ENCODE peak calls at places on chromosomes 3 and 15, in seven cellular contexts. One of them, this sample, is unnamed.

GRCh38 chr3:170493712-170494182 is 75.1 kb downstream of the CLDN11 start:
- DNase-seq in IMR-90: peak; percentile 82
- DNase-seq in NB4: no peak
- DNase-seq in transverse colon: no peak
- DNase-seq in HCT116: no peak
- DNase-seq in GM12891: no peak
- DNase-seq in prostate gland: no peak
- DNase-seq in this sample: no peak

GRCh38 chr3:55750525-55750924 is 263.4 kb upstream of the WNT5A start:
- DNase-seq in IMR-90: peak; percentile 87
- DNase-seq in NB4: no peak
- DNase-seq in transverse colon: peak; percentile 10
- DNase-seq in HCT116: no peak
- DNase-seq in GM12891: no peak
- DNase-seq in prostate gland: peak; percentile 66
- DNase-seq in this sample: no peak

GRCh38 chr15:48671381-48672022 is 26.0 kb upstream of the FBN1 start:
- DNase-seq in IMR-90: peak; percentile 89
- DNase-seq in NB4: no peak
- DNase-seq in transverse colon: no peak
- DNase-seq in HCT116: no peak
- DNase-seq in GM12891: no peak
- DNase-seq in prostate gland: no peak
- DNase-seq in this sample: peak; percentile 81

GRCh38 chr3:31193871-31194270 is 299.4 kb upstream of the GADL1 start:
- DNase-seq in IMR-90: peak; percentile 16
- DNase-seq in NB4: no peak
- DNase-seq in transverse colon: no peak
- DNase-seq in HCT116: no peak
- DNase-seq in GM12891: no peak
- DNase-seq in prostate gland: no peak
- DNase-seq in this sample: no peak

GRCh38 chr3:136957751-136958288 is at the start of gene IL20RB:
- DNase-seq in IMR-90: peak; percentile 61
- DNase-seq in NB4: no peak
- DNase-seq in transverse colon: no peak
- DNase-seq in HCT116: peak; percentile 62
- DNase-seq in GM12891: no peak
- DNase-seq in prostate gland: no peak
- DNase-seq in this sample: peak; percentile 74

GRCh38 chr3:72036899-72037298 is 252.0 kb upstream of the PROK2 start:
- DNase-seq in IMR-90: peak; percentile 3
- DNase-seq in NB4: no peak
- DNase-seq in transverse colon: no peak
- DNase-seq in HCT116: no peak
- DNase-seq in GM12891: no peak
- DNase-seq in prostate gland: no peak
- DNase-seq in this sample: no peak

GRCh38 chr15:72782993-72783562 is 480 bp downstream of the ADPGK start:
- DNase-seq in IMR-90: peak; percentile 27
- DNase-seq in NB4: peak; percentile 92
- DNase-seq in transverse colon: peak; percentile 49
- DNase-seq in HCT116: no peak
- DNase-seq in GM12891: peak; percentile 26
- DNase-seq in prostate gland: peak; percentile 36
- DNase-seq in this sample: peak; percentile 85

GRCh38 chr3:37308247-37308646 is 133.9 kb upstream of the LRRFIP2 start:
- DNase-seq in IMR-90: peak; percentile 27
- DNase-seq in NB4: peak; percentile 45
- DNase-seq in transverse colon: no peak
- DNase-seq in HCT116: peak; percentile 7
- DNase-seq in GM12891: no peak
- DNase-seq in prostate gland: no peak
- DNase-seq in this sample: no peak

GRCh38 chr3:27559835-27560234 is 75.7 kb upstream of the SLC4A7 start:
- DNase-seq in IMR-90: peak; percentile 88
- DNase-seq in NB4: no peak
- DNase-seq in transverse colon: no peak
- DNase-seq in HCT116: no peak
- DNase-seq in GM12891: no peak
- DNase-seq in prostate gland: no peak
- DNase-seq in this sample: no peak

GRCh38 chr3:186772886-186773417 is 10.4 kb upstream of the EIF4A2 start:
- DNase-seq in IMR-90: no peak
- DNase-seq in NB4: peak; percentile 88
- DNase-seq in transverse colon: peak; percentile 79
- DNase-seq in HCT116: no peak
- DNase-seq in GM12891: peak; percentile 76
- DNase-seq in prostate gland: peak; percentile 29
- DNase-seq in this sample: peak; percentile 91

GRCh38 chr3:167743799-167744198 is 8.3 kb downstream of the SERPINI1 start:
- DNase-seq in IMR-90: peak; percentile 1
- DNase-seq in NB4: no peak
- DNase-seq in transverse colon: no peak
- DNase-seq in HCT116: no peak
- DNase-seq in GM12891: no peak
- DNase-seq in prostate gland: no peak
- DNase-seq in this sample: no peak

GRCh38 chr3:37053337-37053736 is 60.0 kb downstream of the MLH1 start:
- DNase-seq in IMR-90: no peak
- DNase-seq in NB4: no peak
- DNase-seq in transverse colon: no peak
- DNase-seq in HCT116: no peak
- DNase-seq in GM12891: no peak
- DNase-seq in prostate gland: peak; percentile 42
- DNase-seq in this sample: no peak

GRCh38 chr3:171838218-171838720 is 4.9 kb upstream of the TMEM212 start:
- DNase-seq in IMR-90: peak; percentile 78
- DNase-seq in NB4: peak; percentile 37
- DNase-seq in transverse colon: peak; percentile 20
- DNase-seq in HCT116: no peak
- DNase-seq in GM12891: no peak
- DNase-seq in prostate gland: no peak
- DNase-seq in this sample: no peak

DNA sequence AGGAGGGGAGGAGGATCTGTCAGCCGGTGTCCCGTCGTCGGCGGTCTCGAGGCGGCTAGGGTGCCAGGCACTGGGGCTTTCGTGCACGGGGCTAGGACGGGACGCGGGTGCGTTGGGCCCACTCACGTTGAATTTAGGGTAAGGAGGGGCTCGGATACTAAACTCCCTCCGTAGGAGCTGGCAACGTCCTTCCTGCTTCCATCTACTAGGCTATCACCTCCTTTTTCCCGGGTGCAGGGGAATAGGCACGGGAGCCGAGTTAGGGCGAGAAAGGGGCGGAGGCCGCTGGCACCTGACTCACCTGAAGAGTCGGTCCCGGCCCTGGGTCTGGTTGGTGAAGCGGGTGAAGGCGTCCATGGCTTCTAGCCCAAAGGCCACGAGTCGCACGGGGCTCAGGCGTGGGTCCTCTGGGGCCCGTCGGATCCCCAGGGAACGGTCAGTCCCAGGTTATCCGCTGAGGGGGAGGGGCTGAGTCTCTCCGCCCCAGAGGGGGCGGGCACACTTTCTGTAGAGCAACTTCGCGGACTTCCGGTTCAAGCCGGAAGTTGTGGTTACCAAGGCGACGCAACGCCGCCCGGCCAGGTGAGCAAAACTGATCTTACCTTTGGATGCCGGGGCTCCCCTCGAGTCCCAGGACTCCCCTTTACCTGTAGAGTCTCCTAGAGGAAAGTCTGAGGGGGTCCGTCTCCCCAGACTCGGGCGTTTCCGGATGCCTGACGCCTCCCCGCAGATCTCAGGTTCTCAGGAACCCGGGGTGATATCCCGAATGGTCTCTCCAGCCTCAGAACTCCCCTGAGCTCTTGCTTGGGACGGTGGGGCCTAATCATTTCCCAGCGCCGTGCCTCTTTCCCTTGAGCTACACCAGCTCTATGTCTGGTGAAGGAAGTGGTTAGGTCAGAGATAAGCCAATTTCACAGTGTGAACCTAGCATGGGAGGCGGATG is at the start of the genes PEX11A and WDR93:
- DNase-seq in IMR-90: peak; percentile 51
- DNase-seq in NB4: peak; percentile 34
- DNase-seq in transverse colon: peak; percentile 90
- DNase-seq in HCT116: peak; percentile 59
- DNase-seq in GM12891: peak; percentile 76
- DNase-seq in prostate gland: peak; percentile 88
- DNase-seq in this sample: peak; percentile 81
- TF ChIP-seq POLR2A in IMR-90: no peak
- TF ChIP-seq POLR2A in NB4: no peak
- TF ChIP-seq POLR2A in transverse colon: peak; percentile 86
- TF ChIP-seq POLR2A in HCT116: peak; percentile 30
- TF ChIP-seq POLR2A in GM12891: no peak
- TF ChIP-seq POLR2A in prostate gland: peak; percentile 88
- TF ChIP-seq POLR2A in this sample: no peak

DNA sequence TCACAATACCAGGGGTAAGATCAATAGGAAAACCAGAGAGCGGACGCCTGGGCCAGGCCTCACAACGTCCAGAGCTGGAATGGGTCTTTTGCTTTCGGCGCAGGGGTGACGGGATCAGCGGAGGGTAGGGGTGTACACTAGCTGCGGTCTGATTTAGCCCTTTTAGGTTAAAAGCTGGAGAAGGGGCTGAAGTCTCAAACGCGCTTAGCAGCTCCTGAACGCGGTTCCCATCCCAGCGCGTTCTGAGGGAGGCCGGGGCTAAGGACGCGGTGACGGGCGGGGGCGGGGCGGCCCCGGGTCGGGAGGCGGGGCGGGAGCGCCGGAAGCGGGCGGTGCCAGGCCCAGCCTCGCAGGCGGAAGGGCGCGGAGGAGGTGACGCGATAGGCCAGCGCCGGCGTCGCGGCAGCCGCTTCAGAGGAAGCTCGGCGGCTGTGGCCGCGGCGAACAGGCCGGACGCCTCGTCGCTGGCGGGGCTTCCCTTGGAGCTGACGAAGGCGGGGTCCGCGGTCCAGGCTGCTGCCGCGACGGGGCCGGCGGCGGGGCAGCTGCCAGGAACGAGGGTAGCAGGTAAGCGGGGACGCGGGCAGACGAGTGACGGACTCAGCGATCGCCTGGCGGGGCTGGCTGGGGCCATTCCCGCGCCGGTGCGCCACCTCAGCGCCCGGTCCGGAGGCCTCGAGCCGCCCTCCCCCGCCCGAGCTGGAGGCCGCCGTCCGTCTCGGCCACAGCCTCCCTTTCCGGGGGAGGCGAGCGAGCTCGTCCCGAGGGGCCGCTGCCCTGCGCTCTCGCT is at the start of gene SENP5:
- DNase-seq in IMR-90: peak; percentile 86
- DNase-seq in NB4: peak; percentile 94
- DNase-seq in transverse colon: peak; percentile 94
- DNase-seq in HCT116: peak; percentile 62
- DNase-seq in GM12891: peak; percentile 90
- DNase-seq in prostate gland: peak; percentile 89
- DNase-seq in this sample: peak; percentile 92
- TF ChIP-seq POLR2A in IMR-90: peak; percentile 97
- TF ChIP-seq POLR2A in NB4: peak; percentile 85
- TF ChIP-seq POLR2A in transverse colon: peak; percentile 96
- TF ChIP-seq POLR2A in HCT116: peak; percentile 90
- TF ChIP-seq POLR2A in GM12891: peak; percentile 92
- TF ChIP-seq POLR2A in prostate gland: peak; percentile 85
- TF ChIP-seq POLR2A in this sample: peak; percentile 93

DNA sequence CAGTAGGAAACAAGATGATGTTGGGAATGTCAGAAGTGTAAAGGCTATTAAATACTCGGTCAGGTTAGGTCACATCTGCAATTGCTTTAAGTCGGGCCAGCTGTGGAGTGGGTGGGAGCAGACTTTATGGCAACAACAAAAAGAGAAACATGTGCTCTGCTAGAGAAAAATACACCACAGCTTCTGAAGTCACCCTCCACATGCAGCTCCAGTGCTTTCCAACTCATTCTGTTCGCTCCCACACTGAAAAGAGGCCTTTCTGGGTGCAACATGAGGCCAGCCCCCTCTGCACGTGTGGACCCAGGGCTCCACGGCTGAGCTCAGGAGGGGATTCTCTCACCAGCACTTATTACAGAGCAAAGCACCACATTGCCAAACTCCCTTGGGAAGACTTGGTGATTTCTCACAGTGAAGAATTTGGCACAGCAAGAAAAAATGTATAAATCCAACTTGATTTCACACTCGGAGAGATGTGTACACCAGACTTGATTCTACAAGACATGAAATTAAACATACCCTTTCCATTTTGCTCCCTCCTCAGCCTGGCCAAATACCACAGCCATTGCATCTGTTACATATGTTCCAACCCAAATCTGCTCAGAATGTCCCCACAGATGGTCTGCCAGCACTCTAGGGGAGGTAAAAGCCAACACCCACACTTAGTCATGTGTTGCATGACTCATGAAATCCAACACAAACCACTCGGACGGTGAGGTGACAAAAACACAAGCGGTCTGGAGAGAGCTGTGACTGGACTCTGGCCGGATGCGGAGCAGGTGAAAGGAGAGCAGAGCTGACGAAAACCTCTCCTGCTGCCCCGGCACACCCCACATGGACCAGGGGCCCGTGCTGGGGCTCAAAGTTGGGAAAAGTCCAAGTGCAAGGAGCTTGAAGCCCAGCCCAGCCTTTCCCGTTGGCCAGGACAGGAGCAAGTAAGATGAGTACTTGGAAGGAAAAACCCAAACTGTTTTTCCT is 74.6 kb downstream of the ITGB5 start:
- DNase-seq in IMR-90: peak; percentile 99
- DNase-seq in NB4: peak; percentile 33
- DNase-seq in transverse colon: peak; percentile 79
- DNase-seq in HCT116: peak; percentile 82
- DNase-seq in GM12891: no peak
- DNase-seq in prostate gland: no peak
- DNase-seq in this sample: peak; percentile 80
- TF ChIP-seq POLR2A in IMR-90: no peak
- TF ChIP-seq POLR2A in NB4: no peak
- TF ChIP-seq POLR2A in transverse colon: no peak
- TF ChIP-seq POLR2A in HCT116: no peak
- TF ChIP-seq POLR2A in GM12891: no peak
- TF ChIP-seq POLR2A in prostate gland: no peak
- TF ChIP-seq POLR2A in this sample: no peak

DNA sequence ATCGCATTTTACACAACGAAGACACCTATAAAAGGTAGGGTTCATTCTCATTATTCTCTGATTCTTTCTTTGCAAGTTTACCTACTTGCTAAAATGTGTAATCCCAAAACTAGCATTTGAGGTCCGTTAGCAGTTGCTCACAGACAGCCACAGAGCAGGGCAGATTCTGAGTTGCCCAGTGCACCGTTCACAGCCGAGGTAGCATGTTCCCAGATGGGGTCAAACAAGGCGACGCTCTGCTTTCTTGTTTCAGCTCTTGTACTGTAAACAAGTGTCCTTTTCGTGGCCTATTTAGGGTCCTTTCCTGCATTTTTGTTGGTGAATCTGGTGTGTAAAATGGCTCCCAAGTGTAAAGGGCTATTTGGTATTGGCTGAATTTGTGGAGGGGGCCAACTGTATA is 3.1 kb downstream of the PPP1R2 start:
- DNase-seq in IMR-90: no peak
- DNase-seq in NB4: no peak
- DNase-seq in transverse colon: no peak
- DNase-seq in HCT116: no peak
- DNase-seq in GM12891: no peak
- DNase-seq in prostate gland: no peak
- DNase-seq in this sample: no peak
- TF ChIP-seq POLR2A in IMR-90: no peak
- TF ChIP-seq POLR2A in NB4: no peak
- TF ChIP-seq POLR2A in transverse colon: no peak
- TF ChIP-seq POLR2A in HCT116: no peak
- TF ChIP-seq POLR2A in GM12891: no peak
- TF ChIP-seq POLR2A in prostate gland: no peak
- TF ChIP-seq POLR2A in this sample: no peak

GRCh38 chr3:61236556-61236955 is 14.7 kb downstream of the FHIT start:
- DNase-seq in IMR-90: no peak
- DNase-seq in NB4: peak; percentile 7
- DNase-seq in transverse colon: no peak
- DNase-seq in HCT116: no peak
- DNase-seq in GM12891: no peak
- DNase-seq in prostate gland: no peak
- DNase-seq in this sample: no peak
- TF ChIP-seq POLR2A in IMR-90: no peak
- TF ChIP-seq POLR2A in NB4: no peak
- TF ChIP-seq POLR2A in transverse colon: no peak
- TF ChIP-seq POLR2A in HCT116: no peak
- TF ChIP-seq POLR2A in GM12891: no peak
- TF ChIP-seq POLR2A in prostate gland: no peak
- TF ChIP-seq POLR2A in this sample: no peak

This sample was measured in suprapubic skin.